ENCODE peak calls at places on chromosome 17, in four cellular contexts. One of them, this sample, is unnamed.

GRCh38 chr17:82709676-82710498 is 6.6 kb upstream of the FN3KRP start:
- DNase-seq in lung: no peak
- DNase-seq in GM03348: no peak
- DNase-seq in hepatic stellate cell: no peak
- DNase-seq in this sample: no peak

GRCh38 chr17:73072254-73072962 is 20.1 kb downstream of the SLC39A11 start:
- DNase-seq in GM03348: no peak
- DNase-seq in lung: no peak
- DNase-seq in hepatic stellate cell: no peak
- DNase-seq in this sample: no peak

GRCh38 chr17:68437979-68438877 is 19.1 kb downstream of the WIPI1 start:
- DNase-seq in hepatic stellate cell: peak
- DNase-seq in GM03348: no peak
- DNase-seq in lung: no peak
- DNase-seq in this sample: no peak

GRCh38 chr17:43183921-43184320 is 12.9 kb downstream of the NBR1 start:
- DNase-seq in hepatic stellate cell: no peak
- DNase-seq in GM03348: no peak
- DNase-seq in lung: no peak
- DNase-seq in this sample: no peak

GRCh38 chr17:49483588-49484509 is 11.2 kb upstream of the NGFR start:
- DNase-seq in GM03348: no peak
- DNase-seq in hepatic stellate cell: no peak
- DNase-seq in lung: no peak
- DNase-seq in this sample: no peak

GRCh38 chr17:13421581-13421980 is 180.1 kb downstream of the HS3ST3A1 start:
- DNase-seq in lung: no peak
- DNase-seq in hepatic stellate cell: no peak
- DNase-seq in GM03348: no peak
- DNase-seq in this sample: no peak

GRCh38 chr17:82232876-82233785 is 4.3 kb downstream of the SLC16A3 start:
- DNase-seq in lung: no peak
- DNase-seq in GM03348: no peak
- DNase-seq in hepatic stellate cell: no peak
- DNase-seq in this sample: peak

GRCh38 chr17:79280822-79281572 is 206.4 kb downstream of the ENGASE start:
- DNase-seq in GM03348: no peak
- DNase-seq in hepatic stellate cell: no peak
- DNase-seq in lung: no peak
- DNase-seq in this sample: no peak

GRCh38 chr17:76197911-76198310 is 42.4 kb downstream of the RNF157 start:
- DNase-seq in hepatic stellate cell: no peak
- DNase-seq in GM03348: no peak
- DNase-seq in lung: no peak
- DNase-seq in this sample: no peak

GRCh38 chr17:58560511-58560910 is 46.1 kb upstream of the MTMR4 start:
- DNase-seq in hepatic stellate cell: no peak
- DNase-seq in lung: no peak
- DNase-seq in GM03348: no peak
- DNase-seq in this sample: no peak

GRCh38 chr17:51640108-51640622 is 379.8 kb downstream of the UTP18 start:
- DNase-seq in lung: no peak
- DNase-seq in GM03348: no peak
- DNase-seq in hepatic stellate cell: no peak
- DNase-seq in this sample: no peak

GRCh38 chr17:48596000-48596734 is 2.6 kb upstream of the HOXB5 start:
- DNase-seq in lung: no peak
- DNase-seq in hepatic stellate cell: no peak
- DNase-seq in GM03348: no peak
- DNase-seq in this sample: peak

GRCh38 chr17:50619489-50619888 is 15.2 kb upstream of the ABCC3 start:
- DNase-seq in GM03348: no peak
- DNase-seq in hepatic stellate cell: no peak
- DNase-seq in lung: no peak
- DNase-seq in this sample: no peak

GRCh38 chr17:73349138-73349537 is 37.3 kb upstream of the CDC42EP4 start:
- DNase-seq in lung: no peak
- DNase-seq in GM03348: no peak
- DNase-seq in hepatic stellate cell: no peak
- DNase-seq in this sample: no peak

GRCh38 chr17:27544350-27545131 is 86.4 kb upstream of the LGALS9 start:
- DNase-seq in hepatic stellate cell: no peak
- DNase-seq in GM03348: no peak
- DNase-seq in lung: no peak
- DNase-seq in this sample: no peak

GRCh38 chr17:37505333-37505732 is 15.6 kb downstream of the DUSP14 start:
- DNase-seq in hepatic stellate cell: no peak
- DNase-seq in lung: no peak
- DNase-seq in GM03348: no peak
- DNase-seq in this sample: no peak

GRCh38 chr17:75386430-75386829 is 19.0 kb downstream of the GRB2 start:
- DNase-seq in hepatic stellate cell: no peak
- DNase-seq in GM03348: no peak
- DNase-seq in lung: no peak
- DNase-seq in this sample: no peak

GRCh38 chr17:40491486-40491885 is 9.9 kb downstream of the TNS4 start:
- DNase-seq in GM03348: no peak
- DNase-seq in lung: no peak
- DNase-seq in hepatic stellate cell: no peak
- DNase-seq in this sample: peak

GRCh38 chr17:33513769-33514168 is 220.7 kb upstream of the ASIC2 start:
- DNase-seq in hepatic stellate cell: no peak
- DNase-seq in lung: no peak
- DNase-seq in GM03348: no peak
- DNase-seq in this sample: no peak

GRCh38 chr17:29559640-29560039 is 7.2 kb downstream of the ABHD15 start:
- DNase-seq in GM03348: no peak
- DNase-seq in lung: peak
- DNase-seq in hepatic stellate cell: no peak
- DNase-seq in this sample: no peak

GRCh38 chr17:66948061-66948750 is 16.3 kb upstream of the CACNG4 start:
- DNase-seq in GM03348: no peak
- DNase-seq in lung: no peak
- DNase-seq in hepatic stellate cell: no peak
- DNase-seq in this sample: no peak

GRCh38 chr17:4643676-4644075 is 2.2 kb upstream of the ALOX15 start:
- DNase-seq in GM03348: no peak
- DNase-seq in lung: no peak
- DNase-seq in hepatic stellate cell: no peak
- DNase-seq in this sample: no peak

GRCh38 chr17:81713004-81713555 is 996 bp downstream of the SLC25A10 start:
- DNase-seq in hepatic stellate cell: no peak
- DNase-seq in lung: no peak
- DNase-seq in GM03348: no peak
- DNase-seq in this sample: no peak

This sample was measured in ureter.